ENCODE peak calls at places on chromosomes 11 and 22, in seven cellular contexts. One of them, this sample, is unnamed.

GRCh38 chr11:117936973-117937372 is 7.8 kb upstream of the TMPRSS13 start:
- DNase-seq in B cell: no peak
- DNase-seq in RWPE1: no peak
- DNase-seq in thyroid gland: no peak
- DNase-seq in endothelial cell: no peak
- DNase-seq in pancreas: no peak
- DNase-seq in AG04449: no peak
- DNase-seq in this sample: no peak

GRCh38 chr22:40524392-40525249 is 111.9 kb downstream of the MRTFA start:
- DNase-seq in B cell: no peak
- DNase-seq in RWPE1: no peak
- DNase-seq in thyroid gland: no peak
- DNase-seq in endothelial cell: no peak
- DNase-seq in pancreas: no peak
- DNase-seq in AG04449: no peak
- DNase-seq in this sample: peak; percentile 47

GRCh38 chr11:62445314-62445740 is 26.5 kb downstream of the SCGB1A1 start:
- DNase-seq in B cell: no peak
- DNase-seq in RWPE1: no peak
- DNase-seq in thyroid gland: no peak
- DNase-seq in endothelial cell: no peak
- DNase-seq in pancreas: no peak
- DNase-seq in AG04449: no peak
- DNase-seq in this sample: peak; percentile 60

GRCh38 chr11:130785376-130786110 is 130.7 kb downstream of the SNX19 start:
- DNase-seq in B cell: no peak
- DNase-seq in RWPE1: peak; percentile 27
- DNase-seq in thyroid gland: no peak
- DNase-seq in endothelial cell: no peak
- DNase-seq in pancreas: no peak
- DNase-seq in AG04449: no peak
- DNase-seq in this sample: peak; percentile 88

GRCh38 chr22:20951932-20952380 is 15.1 kb upstream of the AIFM3 start:
- DNase-seq in B cell: no peak
- DNase-seq in RWPE1: no peak
- DNase-seq in thyroid gland: no peak
- DNase-seq in endothelial cell: no peak
- DNase-seq in pancreas: no peak
- DNase-seq in AG04449: no peak
- DNase-seq in this sample: no peak

GRCh38 chr11:49208006-49208721 is at the start of gene FOLH1:
- DNase-seq in B cell: no peak
- DNase-seq in RWPE1: peak; percentile 11
- DNase-seq in thyroid gland: peak; percentile 3
- DNase-seq in endothelial cell: peak; percentile 36
- DNase-seq in pancreas: no peak
- DNase-seq in AG04449: no peak
- DNase-seq in this sample: peak; percentile 15

GRCh38 chr11:87421422-87421821 is 383.7 kb downstream of the TMEM135 start:
- DNase-seq in B cell: peak; percentile 54
- DNase-seq in RWPE1: peak; percentile 56
- DNase-seq in thyroid gland: peak; percentile 15
- DNase-seq in endothelial cell: peak; percentile 64
- DNase-seq in pancreas: no peak
- DNase-seq in AG04449: no peak
- DNase-seq in this sample: peak; percentile 90

GRCh38 chr11:80163011-80163410 is 722.2 kb upstream of the TENM4 start:
- DNase-seq in B cell: no peak
- DNase-seq in RWPE1: peak; percentile 42
- DNase-seq in thyroid gland: no peak
- DNase-seq in endothelial cell: no peak
- DNase-seq in pancreas: no peak
- DNase-seq in AG04449: no peak
- DNase-seq in this sample: no peak

GRCh38 chr22:41524283-41524682 is 20.0 kb downstream of the POLR3H start:
- DNase-seq in B cell: no peak
- DNase-seq in RWPE1: no peak
- DNase-seq in thyroid gland: peak; percentile 80
- DNase-seq in endothelial cell: no peak
- DNase-seq in pancreas: peak; percentile 56
- DNase-seq in AG04449: no peak
- DNase-seq in this sample: peak; percentile 65

GRCh38 chr11:62578541-62578940 is 4.8 kb upstream of the EEF1G start:
- DNase-seq in B cell: no peak
- DNase-seq in RWPE1: no peak
- DNase-seq in thyroid gland: no peak
- DNase-seq in endothelial cell: no peak
- DNase-seq in pancreas: no peak
- DNase-seq in AG04449: no peak
- DNase-seq in this sample: no peak

GRCh38 chr11:67521924-67522323 is 1.3 kb downstream of the CABP2 start:
- DNase-seq in B cell: no peak
- DNase-seq in RWPE1: no peak
- DNase-seq in thyroid gland: no peak
- DNase-seq in endothelial cell: no peak
- DNase-seq in pancreas: no peak
- DNase-seq in AG04449: no peak
- DNase-seq in this sample: no peak

GRCh38 chr11:68021167-68021787 is 9.2 kb upstream of the NDUFS8 start:
- DNase-seq in B cell: no peak
- DNase-seq in RWPE1: no peak
- DNase-seq in thyroid gland: peak; percentile 57
- DNase-seq in endothelial cell: no peak
- DNase-seq in pancreas: no peak
- DNase-seq in AG04449: no peak
- DNase-seq in this sample: no peak

GRCh38 chr22:30245985-30246901 is at the start of gene LIF:
- DNase-seq in B cell: peak; percentile 64
- DNase-seq in RWPE1: peak; percentile 53
- DNase-seq in thyroid gland: no peak
- DNase-seq in endothelial cell: no peak
- DNase-seq in pancreas: no peak
- DNase-seq in AG04449: no peak
- DNase-seq in this sample: peak; percentile 56

GRCh38 chr11:75355051-75355450 is 3.6 kb upstream of the ARRB1 start:
- DNase-seq in B cell: no peak
- DNase-seq in RWPE1: no peak
- DNase-seq in thyroid gland: no peak
- DNase-seq in endothelial cell: no peak
- DNase-seq in pancreas: no peak
- DNase-seq in AG04449: no peak
- DNase-seq in this sample: no peak

GRCh38 chr11:46134540-46134939 is 13.3 kb upstream of the PHF21A start:
- DNase-seq in B cell: no peak
- DNase-seq in RWPE1: no peak
- DNase-seq in thyroid gland: no peak
- DNase-seq in endothelial cell: no peak
- DNase-seq in pancreas: no peak
- DNase-seq in AG04449: no peak
- DNase-seq in this sample: no peak

GRCh38 chr11:76368497-76368896 is 12.4 kb downstream of the THAP12 start:
- DNase-seq in B cell: no peak
- DNase-seq in RWPE1: no peak
- DNase-seq in thyroid gland: no peak
- DNase-seq in endothelial cell: no peak
- DNase-seq in pancreas: no peak
- DNase-seq in AG04449: no peak
- DNase-seq in this sample: no peak

GRCh38 chr11:75574698-75575265 is 12.7 kb downstream of the SERPINH1 start:
- DNase-seq in B cell: no peak
- DNase-seq in RWPE1: no peak
- DNase-seq in thyroid gland: no peak
- DNase-seq in endothelial cell: no peak
- DNase-seq in pancreas: no peak
- DNase-seq in AG04449: no peak
- DNase-seq in this sample: no peak

GRCh38 chr22:40348025-40348658 is 1.8 kb downstream of the ADSL start:
- DNase-seq in B cell: peak; percentile 61
- DNase-seq in RWPE1: peak; percentile 38
- DNase-seq in thyroid gland: peak; percentile 44
- DNase-seq in endothelial cell: peak; percentile 52
- DNase-seq in pancreas: no peak
- DNase-seq in AG04449: no peak
- DNase-seq in this sample: peak; percentile 73

GRCh38 chr22:38955926-38956325 is 1.5 kb upstream of the APOBEC3A start:
- DNase-seq in B cell: no peak
- DNase-seq in RWPE1: no peak
- DNase-seq in thyroid gland: no peak
- DNase-seq in endothelial cell: no peak
- DNase-seq in pancreas: no peak
- DNase-seq in AG04449: no peak
- DNase-seq in this sample: no peak

GRCh38 chr22:38953091-38953490 is 4.3 kb upstream of the APOBEC3A start:
- DNase-seq in B cell: no peak
- DNase-seq in RWPE1: no peak
- DNase-seq in thyroid gland: no peak
- DNase-seq in endothelial cell: no peak
- DNase-seq in pancreas: no peak
- DNase-seq in AG04449: no peak
- DNase-seq in this sample: no peak

GRCh38 chr22:38953577-38954413 is 3.6 kb upstream of the APOBEC3A start:
- DNase-seq in B cell: peak; percentile 44
- DNase-seq in RWPE1: peak; percentile 32
- DNase-seq in thyroid gland: no peak
- DNase-seq in endothelial cell: no peak
- DNase-seq in pancreas: no peak
- DNase-seq in AG04449: no peak
- DNase-seq in this sample: no peak

GRCh38 chr22:38955250-38955775 is 2.1 kb upstream of the APOBEC3A start:
- DNase-seq in B cell: no peak
- DNase-seq in RWPE1: no peak
- DNase-seq in thyroid gland: no peak
- DNase-seq in endothelial cell: no peak
- DNase-seq in pancreas: no peak
- DNase-seq in AG04449: no peak
- DNase-seq in this sample: no peak

DNA sequence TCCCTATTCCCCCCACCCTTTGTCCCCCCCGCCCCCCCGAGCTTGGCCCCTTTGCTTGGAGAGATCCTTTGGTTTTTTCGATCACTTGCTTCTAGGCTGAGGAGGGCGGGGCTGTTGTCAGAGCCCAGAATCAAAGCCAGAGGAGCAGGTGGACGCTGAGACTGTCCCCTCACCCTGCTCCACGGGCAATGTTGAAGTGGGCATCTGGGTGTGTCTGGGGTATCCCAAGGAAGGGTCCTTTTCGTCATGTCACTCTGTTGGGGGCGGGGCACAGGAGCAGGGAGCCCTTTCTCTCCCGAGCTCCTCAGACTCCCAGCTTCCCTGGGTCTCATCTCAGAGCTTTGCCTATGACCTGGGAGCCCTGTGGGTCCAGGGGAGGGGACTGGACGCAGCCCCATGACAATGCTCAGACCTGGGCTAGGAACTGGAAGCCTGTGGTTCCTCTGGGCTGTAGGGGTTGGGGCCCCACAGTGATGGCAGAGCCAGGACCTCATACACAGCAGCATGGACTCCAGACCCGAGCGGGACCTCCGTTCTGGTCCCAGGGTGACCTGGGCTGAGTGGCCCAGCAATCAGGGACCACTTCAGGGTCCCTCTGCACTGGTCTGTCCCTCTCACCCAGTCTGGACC is 2.9 kb upstream of the APOBEC3A start:
- DNase-seq in B cell: no peak
- DNase-seq in RWPE1: no peak
- DNase-seq in thyroid gland: no peak
- DNase-seq in endothelial cell: no peak
- DNase-seq in pancreas: no peak
- DNase-seq in AG04449: no peak
- DNase-seq in this sample: no peak
- TF ChIP-seq CTCF in B cell: no peak
- TF ChIP-seq CTCF in RWPE1: no peak
- TF ChIP-seq CTCF in thyroid gland: no peak
- TF ChIP-seq CTCF in endothelial cell: no peak
- TF ChIP-seq CTCF in pancreas: no peak
- TF ChIP-seq CTCF in AG04449: no peak
- TF ChIP-seq CTCF in this sample: no peak

DNA sequence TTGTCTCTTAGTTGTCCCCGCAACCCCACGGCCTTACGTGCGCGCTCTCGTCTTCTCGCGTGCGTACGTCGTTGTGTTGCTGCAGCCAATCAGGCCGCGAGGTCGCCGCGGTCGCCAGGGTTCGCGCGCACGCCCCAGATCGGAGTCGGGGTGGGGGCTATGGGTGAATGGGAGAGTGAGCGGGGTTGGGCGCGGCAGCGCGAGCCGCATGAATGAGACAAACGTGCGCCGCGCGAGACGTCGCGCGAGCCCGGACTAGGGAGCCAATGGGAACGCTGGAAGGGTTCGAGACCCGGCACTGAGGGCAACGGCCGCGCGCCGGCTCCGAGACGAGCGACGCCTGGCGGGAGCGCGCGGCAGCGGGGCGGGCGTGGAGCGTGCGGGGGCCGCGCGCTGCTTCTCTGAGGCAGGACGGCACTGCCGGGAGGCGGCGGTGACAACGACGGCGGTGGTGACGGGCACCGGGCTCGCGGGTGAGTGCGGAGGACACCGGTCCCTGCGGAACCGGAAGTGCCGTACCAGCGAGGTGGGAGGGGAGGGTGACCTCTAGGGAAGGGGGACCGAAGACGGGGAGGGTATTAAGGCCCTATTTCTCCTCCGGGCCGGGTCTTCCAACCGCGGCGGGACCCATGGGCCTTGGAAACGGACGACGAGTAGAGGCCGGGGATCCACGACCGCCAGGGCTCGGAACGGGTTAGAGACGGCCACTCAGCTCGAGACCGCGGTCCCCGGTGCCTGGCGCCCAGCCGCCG is at the start of gene ZDHHC5:
- DNase-seq in B cell: peak; percentile 100
- DNase-seq in RWPE1: peak; percentile 99
- DNase-seq in thyroid gland: peak; percentile 100
- DNase-seq in endothelial cell: peak; percentile 97
- DNase-seq in pancreas: peak; percentile 99
- DNase-seq in AG04449: peak; percentile 98
- DNase-seq in this sample: peak; percentile 99
- TF ChIP-seq CTCF in B cell: peak; percentile 55
- TF ChIP-seq CTCF in RWPE1: peak; percentile 60
- TF ChIP-seq CTCF in thyroid gland: peak; percentile 56
- TF ChIP-seq CTCF in endothelial cell: peak; percentile 80
- TF ChIP-seq CTCF in pancreas: peak; percentile 22
- TF ChIP-seq CTCF in AG04449: peak; percentile 14
- TF ChIP-seq CTCF in this sample: no peak

GRCh38 chr11:37712246-37712645 is 1114.2 kb upstream of the RAG2 start:
- DNase-seq in B cell: no peak
- DNase-seq in RWPE1: no peak
- DNase-seq in thyroid gland: no peak
- DNase-seq in endothelial cell: no peak
- DNase-seq in pancreas: no peak
- DNase-seq in AG04449: no peak
- DNase-seq in this sample: no peak
- TF ChIP-seq CTCF in B cell: no peak
- TF ChIP-seq CTCF in RWPE1: no peak
- TF ChIP-seq CTCF in thyroid gland: no peak
- TF ChIP-seq CTCF in endothelial cell: no peak
- TF ChIP-seq CTCF in pancreas: no peak
- TF ChIP-seq CTCF in AG04449: peak; percentile 8
- TF ChIP-seq CTCF in this sample: no peak

DNA sequence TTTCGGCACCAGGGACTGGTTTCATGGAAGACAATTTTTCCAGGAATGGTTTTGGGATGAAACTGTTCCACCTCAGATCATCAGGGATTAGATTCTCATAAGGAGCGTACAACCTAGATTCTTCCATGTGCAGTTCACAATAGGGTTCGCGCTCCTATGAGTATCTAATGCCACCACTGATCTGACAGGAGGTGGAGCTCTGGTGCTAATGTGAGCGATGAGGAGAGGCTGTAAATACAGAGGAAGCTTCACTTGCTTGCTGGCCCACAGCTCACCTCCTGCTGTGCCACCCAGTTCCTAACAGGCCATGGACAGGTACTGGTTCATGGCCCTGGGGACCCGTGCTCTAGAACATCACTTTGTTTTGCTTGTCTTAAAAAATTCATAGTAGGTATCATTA is 41.8 kb upstream of the AMPD3 start:
- DNase-seq in B cell: peak; percentile 72
- DNase-seq in RWPE1: no peak
- DNase-seq in thyroid gland: no peak
- DNase-seq in endothelial cell: no peak
- DNase-seq in pancreas: no peak
- DNase-seq in AG04449: no peak
- DNase-seq in this sample: no peak
- TF ChIP-seq CTCF in B cell: peak; percentile 59
- TF ChIP-seq CTCF in RWPE1: no peak
- TF ChIP-seq CTCF in thyroid gland: no peak
- TF ChIP-seq CTCF in endothelial cell: no peak
- TF ChIP-seq CTCF in pancreas: no peak
- TF ChIP-seq CTCF in AG04449: no peak
- TF ChIP-seq CTCF in this sample: peak; percentile 16